ENCODE peak calls at places on chromosomes 1 and 21, in seven cellular contexts. L is GM13977, W is fibroblast of the aortic adventitia, O is heart right ventricle, N is coronary artery, Y is upper lobe of right lung, J is AG09309. S is an unnamed sample.

GRCh38 chr1:202571719-202572339 is 138.4 kb downstream of the SYT2 start:
- DNase-seq in Y (no peak), O (no peak), J (no peak), L (peak; percentile 47), W (peak; percentile 68), N (no peak), S (no peak)

GRCh38 chr1:48027533-48027835 is 30.3 kb upstream of the TRABD2B start:
- DNase-seq in L (no peak), O (no peak), W (no peak), Y (no peak), N (peak; percentile 36), J (no peak), S (no peak)

GRCh38 chr1:65339866-65340483 is 30.6 kb downstream of the DNAJC6 start:
- DNase-seq in J (no peak), L (no peak), Y (no peak), N (no peak), W (peak; percentile 1), O (no peak), S (no peak)

GRCh38 chr1:119712342-119713038 is 756 bp downstream of the PHGDH start:
- DNase-seq in J (peak; percentile 83), L (peak; percentile 47), N (peak; percentile 92), Y (peak; percentile 78), O (peak; percentile 75), W (peak; percentile 95), S (peak; percentile 62)

GRCh38 chr21:17462276-17462981 is 50.4 kb upstream of the CXADR start:
- DNase-seq in J (no peak), W (peak; percentile 52), L (no peak), O (no peak), Y (no peak), N (no peak), S (no peak)

GRCh38 chr1:53559391-53559815 is 100.2 kb downstream of the DMRTB1 start:
- DNase-seq in L (no peak), Y (peak; percentile 47), O (no peak), N (peak; percentile 59), J (no peak), W (no peak), S (no peak)

GRCh38 chr1:61746768-61747167 is 4.5 kb downstream of the PATJ start:
- DNase-seq in L (no peak), J (no peak), N (no peak), O (no peak), Y (no peak), W (peak; percentile 66), S (no peak)

GRCh38 chr1:212162635-212163034 is 122.6 kb upstream of the PPP2R5A start:
- DNase-seq in L (peak; percentile 29), N (no peak), J (peak; percentile 16), W (peak; percentile 69), Y (no peak), O (peak; percentile 31), S (no peak)

GRCh38 chr21:25999935-26000582 is 170.5 kb downstream of the APP start:
- DNase-seq in O (no peak), N (no peak), L (no peak), Y (no peak), J (no peak), W (no peak), S (no peak)

GRCh38 chr1:94095112-94095637 is 25.8 kb downstream of the ABCA4 start:
- DNase-seq in J (no peak), Y (no peak), W (peak; percentile 85), L (no peak), N (peak; percentile 88), O (peak; percentile 90), S (no peak)

DNA sequence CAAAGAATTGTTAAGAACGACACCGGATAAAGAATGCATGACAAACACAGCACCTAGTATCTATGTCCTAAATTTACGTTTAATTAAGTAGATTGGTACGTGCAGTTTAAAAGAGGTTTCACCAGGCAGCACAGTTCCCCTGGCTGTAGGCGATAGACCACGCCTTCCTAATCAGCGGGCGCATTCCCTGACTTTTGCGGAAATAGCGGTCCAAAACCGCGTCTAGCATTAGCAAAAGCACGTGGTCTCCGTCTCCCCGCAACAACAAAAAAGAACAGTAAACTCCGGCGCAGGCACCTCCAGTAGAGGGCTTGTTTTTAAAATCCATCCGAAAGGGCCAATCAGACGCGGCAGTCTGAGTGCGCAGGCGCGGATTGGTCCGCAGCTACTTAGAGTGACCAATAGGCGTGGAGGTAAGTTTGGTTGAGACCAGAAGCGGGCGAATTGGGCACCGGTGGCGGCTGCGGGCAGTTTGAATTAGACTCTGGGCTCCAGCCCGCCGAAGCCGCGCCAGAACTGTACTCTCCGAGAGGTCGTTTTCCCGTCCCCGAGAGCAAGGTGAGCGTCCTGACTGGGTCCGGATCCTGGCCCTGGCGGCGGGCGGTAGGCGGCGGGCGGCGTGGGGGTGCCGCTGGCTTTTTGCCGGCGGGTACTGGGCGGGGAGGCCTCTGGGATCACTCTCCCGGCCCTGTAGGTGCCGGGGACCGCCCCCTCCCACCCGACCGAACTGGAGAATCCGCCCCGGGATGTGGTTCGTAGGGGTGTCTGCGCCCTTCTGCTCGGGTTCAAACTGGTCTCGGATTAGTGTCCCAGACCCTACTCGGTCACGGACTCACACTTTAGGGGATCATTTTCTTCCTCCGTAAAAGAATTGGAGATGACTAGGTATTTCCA is at the start of gene CENPF:
- DNase-seq in J (peak; percentile 96), W (peak; percentile 99), L (peak; percentile 98), Y (peak; percentile 96), N (peak; percentile 98), O (peak; percentile 92), S (peak; percentile 93)
- TF ChIP-seq CTCF in J (peak; percentile 19), W (peak; percentile 39), L (peak; percentile 5), Y (peak; percentile 36), N (no peak), O (peak; percentile 54), S (no peak)

GRCh38 chr1:2208309-2209239 is 14.0 kb upstream of the FAAP20 start:
- DNase-seq in W (peak; percentile 95), L (no peak), Y (peak; percentile 91), O (peak; percentile 45), N (peak; percentile 98), J (no peak), S (no peak)
- TF ChIP-seq CTCF in W (peak; percentile 9), L (no peak), Y (no peak), O (no peak), N (no peak), J (no peak), S (peak; percentile 31)

GRCh38 chr1:56758135-56758534 is 61.1 kb downstream of the FYB2 start:
- DNase-seq in L (no peak), N (no peak), O (peak; percentile 14), Y (no peak), J (no peak), W (no peak), S (no peak)
- TF ChIP-seq CTCF in L (no peak), N (no peak), O (peak; percentile 46), Y (no peak), J (no peak), W (no peak), S (peak; percentile 26)

GRCh38 chr1:178500091-178500770 is 3.5 kb upstream of the CLEC20A start:
- DNase-seq in N (no peak), Y (no peak), O (no peak), J (no peak), W (no peak), L (no peak), S (no peak)

GRCh38 chr1:178502330-178502714 is 5.6 kb upstream of the CLEC20A start:
- DNase-seq in N (no peak), W (no peak), L (no peak), O (no peak), Y (no peak), J (no peak), S (no peak)

GRCh38 chr1:178502856-178503255 is 6.1 kb upstream of the CLEC20A start:
- DNase-seq in N (no peak), Y (no peak), L (no peak), J (no peak), O (no peak), W (no peak), S (no peak)

GRCh38 chr1:178501705-178502329 is 5.1 kb upstream of the CLEC20A start:
- DNase-seq in N (no peak), J (no peak), W (peak; percentile 75), Y (peak; percentile 88), O (peak; percentile 76), L (peak; percentile 87), S (peak; percentile 73)

GRCh38 chr1:178500936-178501554 is 4.3 kb upstream of the CLEC20A start:
- DNase-seq in Y (no peak), W (no peak), O (no peak), L (no peak), J (no peak), N (no peak), S (no peak)
- TF ChIP-seq CTCF in Y (no peak), W (no peak), O (no peak), L (peak; percentile 7), J (no peak), N (no peak), S (no peak)

DNA sequence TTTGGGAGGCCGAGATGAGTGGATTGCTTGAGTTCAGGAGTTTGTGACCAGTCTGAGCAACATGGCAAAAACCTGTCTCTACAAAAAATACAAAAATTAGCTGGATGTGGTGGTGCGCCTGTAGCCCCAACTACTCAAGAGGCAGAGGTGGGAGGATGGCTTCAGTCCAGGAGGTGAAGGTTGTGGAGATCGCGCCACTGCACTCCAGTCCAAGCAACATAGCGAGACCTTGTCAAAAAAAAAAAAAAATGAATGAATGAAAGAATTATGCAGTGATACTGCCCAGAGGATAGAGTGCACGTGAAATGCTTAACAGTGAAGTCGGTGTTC is 429 bp upstream of the DPH2 start:
- DNase-seq in O (no peak), Y (no peak), N (no peak), W (no peak), L (no peak), J (no peak), S (no peak)
- TF ChIP-seq CTCF in O (no peak), Y (no peak), N (no peak), W (no peak), L (no peak), J (no peak), S (no peak)

GRCh38 chr1:41599912-41600311 is 115.4 kb upstream of the EDN2 start:
- DNase-seq in J (no peak), W (peak; percentile 45), Y (no peak), N (no peak), O (no peak), L (no peak), S (no peak)
- TF ChIP-seq CTCF in J (peak; percentile 50), W (peak; percentile 65), Y (peak; percentile 42), N (peak; percentile 24), O (peak; percentile 57), L (no peak), S (peak; percentile 56)